ENCODE peak calls at places on chromosome 7, in four cellular contexts. S is posterior vena cava, L is AG08395, R is amygdala. Q is an unnamed sample.

GRCh38 chr7:29442146-29442545 is 121.5 kb upstream of the PRR15 start:
- DNase-seq in R (no peak), S (no peak), L (no peak), Q (peak)

GRCh38 chr7:47724335-47724982 is 142.5 kb upstream of the TNS3 start:
- DNase-seq in S (no peak), R (no peak), L (peak), Q (peak)

GRCh38 chr7:133481676-133482075 is 228.8 kb downstream of the EXOC4 start:
- DNase-seq in S (no peak), R (no peak), L (peak), Q (no peak)

GRCh38 chr7:139647085-139647484 is 123.6 kb downstream of the CLEC2L start:
- DNase-seq in S (no peak), L (no peak), R (no peak), Q (no peak)

GRCh38 chr7:114141415-114141814 is 222.6 kb upstream of the PPP1R3A start:
- DNase-seq in L (no peak), S (no peak), R (no peak), Q (no peak)

GRCh38 chr7:1738511-1738910 is 68.4 kb downstream of the ELFN1 start:
- DNase-seq in R (no peak), L (no peak), S (no peak), Q (no peak)

GRCh38 chr7:542935-543789 is 23.5 kb upstream of the PDGFA start:
- DNase-seq in L (peak), R (no peak), S (peak), Q (no peak)

GRCh38 chr7:28280516-28280915 is 99.9 kb upstream of the JAZF1 start:
- DNase-seq in L (no peak), R (no peak), S (no peak), Q (no peak)

GRCh38 chr7:75986147-75986781 is 8.1 kb downstream of the TMEM120A start:
- DNase-seq in S (peak), R (no peak), L (no peak), Q (no peak)

GRCh38 chr7:143131777-143132176 is at the start of gene PIP:
- DNase-seq in S (no peak), L (no peak), R (no peak), Q (no peak)

GRCh38 chr7:29940199-29940598 is 49.4 kb downstream of the SCRN1 start:
- DNase-seq in L (no peak), S (no peak), R (no peak), Q (no peak)

GRCh38 chr7:134350682-134351081 is 34.0 kb upstream of the SLC35B4 start:
- DNase-seq in R (no peak), S (no peak), L (no peak), Q (no peak)

GRCh38 chr7:99627513-99627912 is 10.8 kb downstream of the ZSCAN25 start:
- DNase-seq in R (no peak), L (no peak), S (no peak), Q (no peak)

GRCh38 chr7:128831994-128832879 is 2.0 kb downstream of the FLNC start:
- DNase-seq in L (peak), S (peak), R (peak), Q (no peak)

GRCh38 chr7:139776486-139777303 is 1.1 kb downstream of the HIPK2 start:
- DNase-seq in R (no peak), S (peak), L (peak), Q (peak)

GRCh38 chr7:147438216-147438615 is 1152.3 kb upstream of the C7orf33 start:
- DNase-seq in R (no peak), L (no peak), S (no peak), Q (no peak)

GRCh38 chr7:120337308-120337907 is 64.4 kb downstream of the KCND2 start:
- DNase-seq in L (no peak), R (no peak), S (no peak), Q (peak)

GRCh38 chr7:95527033-95527775 is 41.5 kb downstream of the ASB4 start:
- DNase-seq in R (peak), L (peak), S (no peak), Q (peak)

GRCh38 chr7:95609277-95609971 is 13.1 kb upstream of the PDK4 start:
- DNase-seq in R (no peak), S (no peak), L (peak), Q (peak)

GRCh38 chr7:75962607-75963382 is 31.6 kb downstream of the TMEM120A start:
- DNase-seq in L (peak), R (no peak), S (peak), Q (no peak)

GRCh38 chr7:143492799-143493568 is 15.3 kb downstream of the TAS2R41 start:
- DNase-seq in R (no peak), S (no peak), L (peak), Q (no peak)

GRCh38 chr7:91082854-91083495 is 181.3 kb upstream of the FZD1 start:
- DNase-seq in R (no peak), S (no peak), L (peak), Q (peak)

GRCh38 chr7:19519443-19519977 is 189.3 kb downstream of the POLR1F start:
- DNase-seq in R (no peak), S (no peak), L (no peak), Q (no peak)

GRCh38 chr7:155230169-155230593 is 67.5 kb upstream of the INSIG1 start:
- DNase-seq in L (peak), S (peak), R (peak), Q (no peak)

GRCh38 chr7:29839302-29839701 is 33.0 kb downstream of the WIPF3 start:
- DNase-seq in S (peak), L (peak), R (no peak), Q (no peak)

GRCh38 chr7:18356195-18356645 is 139.3 kb upstream of the HDAC9 start:
- DNase-seq in L (peak), R (no peak), S (no peak), Q (no peak)

GRCh38 chr7:32479574-32480200 is 10.5 kb downstream of the LSM5 start:
- DNase-seq in R (no peak), S (no peak), L (peak), Q (peak)

GRCh38 chr7:90655566-90655965 is 59.4 kb downstream of the CDK14 start:
- DNase-seq in R (no peak), L (peak), S (no peak), Q (no peak)

GRCh38 chr7:149284343-149284742 is 22.3 kb downstream of the ZNF783 start:
- DNase-seq in R (no peak), L (no peak), S (peak), Q (no peak)

GRCh38 chr7:103106336-103107070 is 31.6 kb downstream of the ARMC10 start:
- DNase-seq in R (no peak), L (no peak), S (no peak), Q (no peak)

Q was measured in HuH-7.